ENCODE peak calls at places on chromosomes 7 and 10, in five cellular contexts. Q is AG09309, R is AG10803, O is RWPE1, M is A549. T is an unnamed sample.

GRCh38 chr10:77827383-77827782 is 99.2 kb downstream of the DLG5 start:
- DNase-seq in R (no peak), O (no peak), Q (no peak), M (peak), T (no peak)

GRCh38 chr10:4067552-4068254 is 282.7 kb upstream of the KLF6 start:
- DNase-seq in Q (no peak), R (no peak), M (no peak), O (no peak), T (peak)

GRCh38 chr7:77537595-77538185 is 595 bp downstream of the PTPN12 start:
- DNase-seq in Q (no peak), R (peak), M (peak), O (peak), T (peak)

GRCh38 chr7:99392659-99393362 is 15.6 kb downstream of the PDAP1 start:
- DNase-seq in O (peak), R (peak), Q (no peak), M (no peak), T (peak)

GRCh38 chr7:28328822-28329615 is 83.3 kb upstream of the CREB5 start:
- DNase-seq in Q (no peak), O (no peak), M (no peak), R (no peak), T (no peak)

GRCh38 chr7:36923831-36924555 is 199.7 kb upstream of the AOAH start:
- DNase-seq in R (no peak), O (no peak), Q (no peak), M (no peak), T (no peak)

GRCh38 chr7:55514546-55515265 is 57.6 kb downstream of the VOPP1 start:
- DNase-seq in Q (no peak), R (no peak), M (no peak), O (no peak), T (no peak)

GRCh38 chr7:128869138-128869943 is 6.7 kb downstream of the ATP6V1F start:
- DNase-seq in M (peak), R (no peak), Q (no peak), O (no peak), T (no peak)

GRCh38 chr7:98568891-98569290 is 48.2 kb upstream of the NPTX2 start:
- DNase-seq in O (no peak), Q (no peak), R (no peak), M (no peak), T (no peak)

GRCh38 chr7:139620676-139621344 is 97.3 kb downstream of the CLEC2L start:
- DNase-seq in O (peak), R (no peak), Q (no peak), M (peak), T (peak)

GRCh38 chr10:31599626-31600504 is 280.8 kb downstream of the ZEB1 start:
- DNase-seq in R (peak), O (no peak), M (no peak), Q (no peak), T (no peak)

GRCh38 chr7:70460562-70460961 is 671.4 kb upstream of the GALNT17 start:
- DNase-seq in M (no peak), Q (no peak), O (no peak), R (no peak), T (no peak)

GRCh38 chr10:132546567-132547420 is 9.2 kb downstream of the INPP5A start:
- DNase-seq in M (no peak), R (no peak), O (no peak), Q (no peak), T (no peak)

GRCh38 chr10:38054361-38054797 is 39.8 kb upstream of the ZNF37A start:
- DNase-seq in M (no peak), Q (peak), O (peak), R (peak), T (peak)

GRCh38 chr10:129932996-129933395 is 31.1 kb downstream of the EBF3 start:
- DNase-seq in Q (no peak), R (no peak), M (no peak), O (no peak), T (no peak)

GRCh38 chr10:103504181-103504783 is 10.8 kb downstream of the NEURL1 start:
- DNase-seq in Q (peak), R (peak), O (peak), M (peak), T (peak)

GRCh38 chr7:276230-276835 is 13.6 kb upstream of the FOXL3 start:
- DNase-seq in R (no peak), O (no peak), M (no peak), Q (no peak), T (no peak)

GRCh38 chr7:22179442-22179879 is 177.5 kb downstream of the RAPGEF5 start:
- DNase-seq in R (no peak), Q (no peak), M (no peak), O (no peak), T (no peak)

GRCh38 chr7:73595358-73595757 is 17.0 kb upstream of the TBL2 start:
- DNase-seq in M (no peak), R (no peak), O (no peak), Q (no peak), T (no peak)

GRCh38 chr10:7054915-7055314 is 355.9 kb downstream of the SFMBT2 start:
- DNase-seq in M (peak), Q (no peak), R (no peak), O (peak), T (no peak)

GRCh38 chr7:130878785-130879184 is 144.8 kb upstream of the KLF14 start:
- DNase-seq in R (peak), M (no peak), O (no peak), Q (no peak), T (no peak)

GRCh38 chr10:49649294-49649693 is 30.2 kb upstream of the C10orf53 start:
- DNase-seq in M (no peak), Q (no peak), R (no peak), O (no peak), T (no peak)

GRCh38 chr7:124101173-124101768 is 68.4 kb upstream of the TMEM229A start:
- DNase-seq in Q (no peak), O (peak), R (no peak), M (peak), T (peak)
- TF ChIP-seq CTCF in Q (no peak), O (peak), R (no peak), M (peak), T (peak)

GRCh38 chr7:26688388-26688787 is 176.0 kb downstream of the SKAP2 start:
- DNase-seq in R (no peak), Q (no peak), M (peak), O (no peak), T (no peak)
- TF ChIP-seq CTCF in R (no peak), Q (no peak), M (no peak), O (no peak), T (no peak)

DNA sequence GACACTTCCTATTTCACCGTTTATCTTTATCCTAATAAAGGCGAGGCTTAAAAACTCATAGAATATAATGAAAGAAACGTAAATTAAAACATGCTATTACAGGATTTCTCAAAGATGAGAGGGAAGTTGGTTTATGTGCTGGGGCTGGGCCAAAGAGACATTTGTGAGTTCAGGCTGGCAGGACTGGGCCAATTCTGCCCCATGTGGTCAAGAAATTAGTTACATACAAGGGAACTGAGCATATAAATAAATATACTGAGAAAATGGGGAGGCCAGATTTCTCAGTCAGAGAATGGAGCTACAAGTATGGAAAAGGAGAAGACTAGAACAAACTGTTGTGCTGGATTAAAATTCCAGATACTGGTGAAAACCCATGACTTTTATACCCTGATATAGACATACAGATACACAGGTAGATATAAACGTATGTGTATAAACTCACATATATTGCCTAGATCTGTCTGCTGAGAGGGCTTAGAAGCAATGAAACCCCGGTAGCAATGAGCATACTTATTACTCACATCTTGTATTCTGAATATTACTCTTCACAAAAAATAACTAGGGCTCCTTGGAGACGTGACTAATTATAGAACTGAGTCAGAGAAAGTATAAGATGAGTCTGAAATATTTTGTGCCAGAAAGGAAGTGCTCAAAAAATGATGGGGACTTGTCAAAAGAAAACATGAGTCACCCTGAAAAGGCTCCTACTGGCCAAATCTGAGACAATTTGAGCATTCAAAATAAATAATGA is 155.7 kb upstream of the FGFR2 start:
- DNase-seq in Q (peak), R (peak), M (peak), O (peak), T (peak)
- TF ChIP-seq CTCF in Q (peak), R (peak), M (no peak), O (peak), T (peak)

GRCh38 chr7:20153567-20153966 is 63.6 kb downstream of the MACC1 start:
- DNase-seq in R (no peak), Q (no peak), M (no peak), O (no peak), T (peak)

GRCh38 chr7:20157456-20157855 is 59.7 kb downstream of the MACC1 start:
- DNase-seq in M (no peak), O (no peak), Q (no peak), R (no peak), T (peak)

GRCh38 chr7:20152057-20152456 is 65.1 kb downstream of the MACC1 start:
- DNase-seq in M (no peak), O (no peak), Q (no peak), R (no peak), T (no peak)

GRCh38 chr7:20153999-20154398 is 63.2 kb downstream of the MACC1 start:
- DNase-seq in O (no peak), M (no peak), R (peak), Q (no peak), T (peak)

DNA sequence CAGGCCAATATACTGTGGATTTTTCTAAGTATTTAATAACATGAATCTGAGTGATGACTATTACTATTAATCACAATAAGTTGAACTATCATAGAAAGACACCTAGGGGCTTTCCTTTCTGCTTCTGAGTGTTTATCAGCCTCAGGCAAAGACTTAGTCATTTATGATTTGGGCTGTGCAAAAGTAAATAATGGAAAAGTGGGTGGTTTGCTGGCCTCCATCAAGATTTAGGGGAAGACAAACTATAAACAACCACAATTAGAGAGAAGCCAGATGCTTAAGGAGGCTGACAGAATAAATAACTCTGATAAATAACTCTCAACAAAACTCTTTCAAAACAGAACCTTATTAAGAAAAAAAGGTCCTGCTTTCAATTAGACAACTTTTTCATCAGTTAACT is 64.7 kb downstream of the MACC1 start:
- DNase-seq in O (peak), M (no peak), Q (no peak), R (peak), T (peak)
- TF ChIP-seq CTCF in O (no peak), M (no peak), Q (no peak), R (no peak), T (no peak)

DNA sequence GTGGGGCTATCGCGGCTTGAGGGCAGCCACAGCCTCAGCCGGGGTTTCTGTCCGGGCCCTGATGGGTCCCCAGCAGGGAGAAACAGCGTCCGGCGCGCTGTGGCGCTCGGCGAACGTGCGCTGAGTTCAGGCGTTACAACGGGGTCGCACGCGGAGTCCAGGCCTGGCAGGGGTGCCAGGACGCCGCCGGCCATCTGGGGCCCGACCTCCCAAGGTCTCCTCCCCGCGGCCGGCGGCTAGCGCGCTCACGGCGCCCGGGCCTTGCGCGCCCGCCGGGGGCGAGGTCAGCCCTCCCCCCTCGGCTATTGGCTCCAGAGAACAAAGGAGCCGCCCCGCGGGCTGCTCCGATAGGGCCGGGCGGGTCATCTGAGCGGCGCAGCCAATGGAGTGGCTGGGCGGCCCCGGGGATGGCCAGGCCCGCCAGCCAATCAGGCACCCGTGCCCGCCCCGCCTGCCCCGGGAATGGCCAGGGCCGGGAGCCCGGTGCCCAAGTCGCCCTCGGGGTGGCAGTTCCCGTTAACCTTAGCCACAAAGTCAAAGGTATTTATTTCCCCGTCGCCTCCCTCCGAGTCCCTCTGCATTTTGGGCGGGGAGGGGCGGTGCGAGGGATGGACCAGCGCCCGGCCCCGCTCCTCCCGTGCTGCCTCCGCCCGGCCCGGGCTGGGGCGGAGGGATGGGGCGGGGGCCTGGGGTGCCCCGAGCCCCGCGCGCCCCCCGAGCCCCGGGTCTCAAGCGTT is at the start of gene ZNF775:
- DNase-seq in O (peak), R (peak), Q (peak), M (peak), T (peak)
- TF ChIP-seq CTCF in O (no peak), R (no peak), Q (no peak), M (no peak), T (no peak)

GRCh38 chr10:101238732-101239105 is 9.5 kb upstream of the LBX1 start:
- DNase-seq in R (no peak), M (no peak), O (no peak), Q (no peak), T (no peak)
- TF ChIP-seq CTCF in R (peak), M (peak), O (peak), Q (no peak), T (peak)

DNA sequence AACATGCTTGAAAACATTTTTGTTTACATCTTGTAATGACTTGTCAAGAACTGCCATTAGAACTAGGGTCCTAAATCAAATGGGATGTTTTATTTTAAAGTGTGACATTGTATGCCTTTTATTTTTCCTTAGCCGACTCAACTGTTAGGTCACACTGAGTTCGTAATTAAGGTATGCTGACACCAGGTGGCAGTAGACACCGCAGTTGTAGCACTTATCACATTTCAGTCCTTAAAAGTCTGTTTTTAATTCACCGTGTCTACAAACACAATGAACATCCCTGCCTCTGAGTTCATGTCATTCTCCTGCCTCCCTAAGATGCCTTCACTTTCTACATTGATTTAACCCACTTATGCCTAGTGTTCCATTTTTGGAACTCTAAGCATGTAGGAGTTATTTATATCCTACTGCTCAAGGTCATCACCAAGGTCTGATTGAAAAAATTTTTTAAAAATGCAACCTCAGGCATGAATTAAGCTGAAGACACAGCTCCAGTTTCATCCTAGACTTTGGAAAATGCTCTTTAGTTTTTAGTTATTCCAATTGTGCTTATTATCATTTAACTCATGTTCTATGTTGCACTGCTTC is 186.1 kb downstream of the BMPER start:
- DNase-seq in O (peak), R (peak), M (peak), Q (no peak), T (peak)
- TF ChIP-seq CTCF in O (peak), R (peak), M (peak), Q (peak), T (peak)

GRCh38 chr7:150897502-150898474 is 45.5 kb downstream of the AOC1 start:
- DNase-seq in R (no peak), M (no peak), O (no peak), Q (no peak), T (peak)

GRCh38 chr7:150898475-150899011 is 46.2 kb downstream of the AOC1 start:
- DNase-seq in O (peak), R (peak), M (peak), Q (peak), T (peak)

GRCh38 chr7:150891740-150892139 is 39.4 kb downstream of the AOC1 start:
- DNase-seq in O (no peak), Q (no peak), R (no peak), M (no peak), T (no peak)

GRCh38 chr7:150896562-150897209 is 44.4 kb downstream of the AOC1 start:
- DNase-seq in R (no peak), Q (no peak), O (no peak), M (no peak), T (no peak)

GRCh38 chr7:150895809-150896208 is 43.5 kb downstream of the AOC1 start:
- DNase-seq in R (no peak), M (no peak), Q (no peak), O (no peak), T (no peak)
- TF ChIP-seq CTCF in R (no peak), M (no peak), Q (no peak), O (no peak), T (no peak)